ENCODE peak calls at places on chromosomes 3 and 15, in four cellular contexts. One of them, this sample, is unnamed.

GRCh38 chr3:108319428-108320053 is 23.2 kb downstream of the HHLA2 start:
- DNase-seq in HCT116: no peak
- DNase-seq in astrocyte: no peak
- DNase-seq in OCI-LY7: no peak
- DNase-seq in this sample: no peak

GRCh38 chr15:66251065-66251789 is 2.3 kb downstream of the MEGF11 start:
- DNase-seq in OCI-LY7: no peak
- DNase-seq in HCT116: no peak
- DNase-seq in astrocyte: no peak
- DNase-seq in this sample: peak; percentile 43

GRCh38 chr15:84752700-84753099 is 4.3 kb downstream of the ZNF592 start:
- DNase-seq in astrocyte: peak; percentile 36
- DNase-seq in HCT116: no peak
- DNase-seq in OCI-LY7: no peak
- DNase-seq in this sample: no peak

GRCh38 chr15:70140543-70141375 is 43.0 kb upstream of the TLE3 start:
- DNase-seq in HCT116: no peak
- DNase-seq in OCI-LY7: no peak
- DNase-seq in astrocyte: peak; percentile 48
- DNase-seq in this sample: peak; percentile 84

GRCh38 chr3:132507657-132508056 is 89.4 kb upstream of the ACKR4 start:
- DNase-seq in HCT116: no peak
- DNase-seq in astrocyte: no peak
- DNase-seq in OCI-LY7: no peak
- DNase-seq in this sample: no peak

GRCh38 chr3:119741701-119742100 is 38.9 kb downstream of the CFAP91 start:
- DNase-seq in HCT116: no peak
- DNase-seq in OCI-LY7: no peak
- DNase-seq in astrocyte: no peak
- DNase-seq in this sample: no peak

GRCh38 chr15:67074886-67075229 is 9.5 kb downstream of the SMAD3 start:
- DNase-seq in OCI-LY7: no peak
- DNase-seq in HCT116: no peak
- DNase-seq in astrocyte: no peak
- DNase-seq in this sample: no peak

GRCh38 chr3:39260957-39261356 is 18.9 kb downstream of the CX3CR1 start:
- DNase-seq in HCT116: peak; percentile 18
- DNase-seq in astrocyte: peak; percentile 77
- DNase-seq in OCI-LY7: peak; percentile 65
- DNase-seq in this sample: peak; percentile 61

GRCh38 chr3:81302045-81302444 is 459.4 kb downstream of the GBE1 start:
- DNase-seq in astrocyte: peak; percentile 19
- DNase-seq in OCI-LY7: peak; percentile 25
- DNase-seq in HCT116: peak; percentile 13
- DNase-seq in this sample: peak; percentile 65

DNA sequence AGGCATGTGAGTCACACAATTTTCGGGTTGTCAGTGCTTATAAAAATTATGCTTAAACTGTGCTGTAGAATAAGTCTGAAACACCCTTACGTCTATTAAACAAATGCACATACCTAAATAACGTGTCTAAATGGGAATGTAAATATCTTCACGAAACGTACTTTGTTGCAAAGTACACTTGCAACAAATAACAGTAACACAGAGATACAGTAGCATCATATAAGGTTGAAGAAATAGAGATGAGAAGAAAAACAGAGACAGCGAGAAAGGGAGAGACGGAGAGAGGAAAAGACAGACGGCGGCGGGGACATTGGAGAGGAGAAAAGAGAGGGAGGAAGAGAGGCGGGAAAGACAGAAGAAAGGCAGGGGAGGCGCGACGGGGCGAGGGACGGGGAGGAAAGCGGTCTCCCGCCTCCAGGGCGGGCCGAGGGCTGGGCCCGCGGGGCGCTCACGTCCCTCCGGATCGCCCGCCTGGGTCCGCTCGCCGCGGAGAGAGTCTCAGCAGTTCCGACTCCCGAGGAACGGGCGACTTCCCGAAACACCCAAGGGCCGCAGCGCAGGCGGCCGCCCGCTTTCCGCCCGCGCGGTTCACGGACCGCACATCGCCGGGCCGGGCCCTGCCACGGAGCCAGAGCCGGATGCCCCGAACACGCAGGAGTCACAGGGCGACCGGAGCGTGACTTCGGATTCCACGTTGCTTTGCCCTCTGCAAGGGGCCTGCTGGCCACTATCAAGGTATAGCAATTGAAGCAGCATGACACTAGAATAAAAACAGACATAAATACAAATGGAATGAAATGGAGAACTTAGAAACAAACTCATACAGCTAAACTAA is 153.4 kb downstream of the LMLN start:
- DNase-seq in HCT116: no peak
- DNase-seq in astrocyte: no peak
- DNase-seq in OCI-LY7: no peak
- DNase-seq in this sample: peak; percentile 56
- H2AFZ ChIP-seq in HCT116: no peak overlapping the region
- H2AFZ ChIP-seq in astrocyte: peak overlapping the region; percentile 48
- H2AFZ ChIP-seq in OCI-LY7: no peak overlapping the region
- H2AFZ ChIP-seq in this sample: peak overlapping the region; percentile 97

GRCh38 chr15:42275780-42276395 is 2.7 kb upstream of the TMEM87A start:
- DNase-seq in OCI-LY7: no peak
- DNase-seq in astrocyte: no peak
- DNase-seq in HCT116: no peak
- DNase-seq in this sample: peak; percentile 5
- H3K4me3 ChIP-seq in OCI-LY7: peak overlapping the region; percentile 84
- H3K4me3 ChIP-seq in astrocyte: peak overlapping the region; percentile 19
- H3K4me3 ChIP-seq in HCT116: no peak overlapping the region
- H3K4me3 ChIP-seq in this sample: peak overlapping the region; percentile 5

GRCh38 chr3:16252243-16252978 is 12.3 kb downstream of the DPH3 start:
- DNase-seq in OCI-LY7: no peak
- DNase-seq in astrocyte: no peak
- DNase-seq in HCT116: no peak
- DNase-seq in this sample: no peak
- H2AFZ ChIP-seq in OCI-LY7: no peak overlapping the region
- H2AFZ ChIP-seq in astrocyte: no peak overlapping the region
- H2AFZ ChIP-seq in HCT116: no peak overlapping the region
- H2AFZ ChIP-seq in this sample: no peak overlapping the region

DNA sequence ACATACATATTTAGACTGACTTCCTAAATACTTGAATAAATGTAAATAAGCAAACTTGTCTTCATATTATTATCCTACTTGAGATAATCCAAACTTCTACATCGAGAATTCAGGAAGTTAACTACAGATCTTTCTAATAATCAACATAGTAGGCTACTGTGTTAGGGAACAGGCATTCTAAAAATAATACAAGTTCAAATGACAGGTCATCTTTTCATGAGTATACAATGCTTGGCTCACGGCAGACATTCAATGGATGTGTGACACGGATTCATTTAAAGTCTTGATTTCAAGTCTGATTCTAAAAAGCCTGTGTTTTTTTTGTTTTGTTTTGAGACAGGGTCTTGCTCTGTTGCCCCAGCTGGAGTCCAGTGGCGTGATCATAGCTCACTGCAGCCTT is 88.7 kb downstream of the BTD start:
- DNase-seq in astrocyte: no peak
- DNase-seq in HCT116: no peak
- DNase-seq in OCI-LY7: no peak
- DNase-seq in this sample: no peak
- H3K4me3 ChIP-seq in astrocyte: no peak overlapping the region
- H3K4me3 ChIP-seq in HCT116: no peak overlapping the region
- H3K4me3 ChIP-seq in OCI-LY7: no peak overlapping the region
- H3K4me3 ChIP-seq in this sample: no peak overlapping the region

DNA sequence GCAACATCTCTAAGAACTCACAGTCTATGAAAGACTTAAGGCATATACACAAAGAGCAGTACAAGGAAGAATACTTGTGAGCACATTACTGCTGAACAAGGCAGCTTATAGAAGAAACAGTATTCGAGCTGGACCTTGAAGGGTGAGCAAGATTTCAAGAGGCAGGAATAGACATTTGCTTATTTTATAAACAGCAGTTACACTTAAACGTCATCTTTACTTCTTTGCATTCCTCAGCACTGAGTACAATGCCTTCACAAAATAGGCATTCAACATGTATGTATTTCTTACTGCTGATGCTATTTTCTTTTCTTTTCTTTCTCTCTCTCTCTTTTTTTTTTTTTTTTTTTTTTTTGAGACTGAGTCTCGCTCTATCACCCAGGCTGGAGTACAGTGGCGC is 205.8 kb downstream of the ZIC4 start:
- DNase-seq in OCI-LY7: no peak
- DNase-seq in astrocyte: peak; percentile 43
- DNase-seq in HCT116: no peak
- DNase-seq in this sample: no peak
- H2AFZ ChIP-seq in OCI-LY7: no peak overlapping the region
- H2AFZ ChIP-seq in astrocyte: peak overlapping the region; percentile 39
- H2AFZ ChIP-seq in HCT116: no peak overlapping the region
- H2AFZ ChIP-seq in this sample: no peak overlapping the region

DNA sequence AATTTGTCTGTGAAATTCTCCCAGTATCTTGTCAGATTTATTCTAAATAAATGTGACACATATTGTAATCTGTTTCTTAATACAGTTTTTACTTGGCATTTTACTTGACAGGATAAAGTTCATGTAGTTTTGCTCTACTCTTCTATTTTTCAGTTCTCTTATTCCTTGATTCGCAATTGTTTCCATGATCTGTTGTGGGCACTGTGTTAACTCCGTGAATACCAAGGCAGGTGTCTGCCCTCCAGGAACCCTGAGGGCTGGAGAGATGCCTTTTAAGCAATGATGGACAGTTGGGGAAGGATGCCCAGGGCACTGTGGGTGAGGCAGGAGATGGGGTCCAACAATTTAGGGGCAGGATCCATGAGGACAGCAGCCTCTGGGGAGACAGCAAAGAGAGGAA is 3.1 kb downstream of the CLDN11 start:
- DNase-seq in HCT116: no peak
- DNase-seq in astrocyte: no peak
- DNase-seq in OCI-LY7: no peak
- DNase-seq in this sample: no peak
- H3K4me3 ChIP-seq in HCT116: no peak overlapping the region
- H3K4me3 ChIP-seq in astrocyte: no peak overlapping the region
- H3K4me3 ChIP-seq in OCI-LY7: no peak overlapping the region
- H3K4me3 ChIP-seq in this sample: no peak overlapping the region

DNA sequence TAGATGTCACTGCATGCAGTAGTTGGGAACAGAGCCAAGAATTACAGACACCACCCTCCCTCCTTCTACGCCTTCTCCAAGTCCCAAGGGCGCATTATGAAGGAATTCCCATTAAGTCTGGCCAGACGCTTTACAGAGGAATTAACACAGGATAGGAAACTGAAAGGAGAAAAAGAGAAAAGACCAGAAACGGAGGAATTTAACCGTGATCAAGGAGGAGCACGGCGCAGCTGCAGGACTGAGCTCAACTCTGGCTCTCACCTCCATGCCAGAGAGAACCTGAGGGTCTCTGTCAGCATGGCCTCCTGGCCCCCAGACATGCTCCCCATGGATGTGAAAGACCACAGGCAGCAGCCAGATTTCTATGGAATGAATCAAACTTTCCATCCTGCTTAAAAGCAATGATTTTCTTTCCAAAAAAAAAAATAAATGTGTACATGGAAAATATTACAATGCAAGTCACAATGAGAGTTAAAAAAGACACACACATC is 13.7 kb downstream of the ATP10A start:
- DNase-seq in astrocyte: peak; percentile 88
- DNase-seq in HCT116: no peak
- DNase-seq in OCI-LY7: no peak
- DNase-seq in this sample: peak; percentile 28
- H2AFZ ChIP-seq in astrocyte: peak overlapping the region; percentile 6
- H2AFZ ChIP-seq in HCT116: no peak overlapping the region
- H2AFZ ChIP-seq in OCI-LY7: peak overlapping the region; percentile 88
- H2AFZ ChIP-seq in this sample: no peak overlapping the region

DNA sequence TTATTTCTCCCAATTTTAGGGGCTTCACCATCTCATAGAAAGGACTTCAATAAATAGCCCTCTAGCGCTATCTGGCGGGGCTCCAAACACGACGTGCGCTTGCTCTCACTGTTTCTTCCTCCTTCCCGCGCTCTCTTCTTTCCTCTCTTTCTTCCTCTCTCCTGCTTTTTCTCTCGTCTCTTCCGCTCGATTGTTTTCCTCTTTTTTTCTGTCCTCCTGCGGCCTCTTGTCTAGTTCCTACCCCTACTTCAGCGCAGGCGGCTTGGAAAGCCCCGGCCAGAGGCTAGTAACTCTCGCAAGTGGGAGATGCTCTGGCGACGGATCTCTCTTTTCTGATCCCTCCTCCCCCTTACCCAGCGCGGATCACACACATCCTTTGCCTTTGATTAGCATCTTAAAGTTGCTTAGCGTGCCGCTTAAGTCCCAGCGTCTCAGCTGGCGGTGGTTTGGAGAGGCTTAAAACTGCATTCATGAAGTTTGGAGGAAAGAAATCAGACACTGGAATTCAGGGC is 6.2 kb upstream of the MEIS2 start:
- DNase-seq in OCI-LY7: peak; percentile 62
- DNase-seq in HCT116: no peak
- DNase-seq in astrocyte: no peak
- DNase-seq in this sample: peak; percentile 90
- H3K4me3 ChIP-seq in OCI-LY7: peak overlapping the region; percentile 15
- H3K4me3 ChIP-seq in HCT116: no peak overlapping the region
- H3K4me3 ChIP-seq in astrocyte: peak overlapping the region; percentile 52
- H3K4me3 ChIP-seq in this sample: peak overlapping the region; percentile 44